ENCODE peak calls at places on chromosomes 5 and 9, in eight cellular contexts. One of them, this sample, is unnamed.

GRCh38 chr5:7828269-7828668 is 22.7 kb downstream of the CFAP90 start:
- DNase-seq in GM12891: no peak
- DNase-seq in esophagus muscularis mucosa: no peak
- DNase-seq in HCT116: no peak
- DNase-seq in breast epithelium: no peak
- DNase-seq in testis: no peak
- DNase-seq in A549: no peak
- DNase-seq in esophagus squamous epithelium: no peak
- DNase-seq in this sample: no peak

GRCh38 chr9:35287986-35288515 is 126.2 kb downstream of the UNC13B start:
- DNase-seq in GM12891: no peak
- DNase-seq in esophagus muscularis mucosa: no peak
- DNase-seq in HCT116: no peak
- DNase-seq in breast epithelium: no peak
- DNase-seq in testis: no peak
- DNase-seq in A549: no peak
- DNase-seq in esophagus squamous epithelium: no peak
- DNase-seq in this sample: no peak

GRCh38 chr5:56910123-56910951 is 941 bp downstream of the SETD9 start:
- DNase-seq in GM12891: no peak
- DNase-seq in esophagus muscularis mucosa: no peak
- DNase-seq in HCT116: no peak
- DNase-seq in breast epithelium: peak
- DNase-seq in testis: peak
- DNase-seq in A549: no peak
- DNase-seq in esophagus squamous epithelium: no peak
- DNase-seq in this sample: peak

GRCh38 chr5:103249068-103249467 is 9.5 kb upstream of the MACIR start:
- DNase-seq in GM12891: no peak
- DNase-seq in esophagus muscularis mucosa: no peak
- DNase-seq in HCT116: no peak
- DNase-seq in breast epithelium: no peak
- DNase-seq in testis: no peak
- DNase-seq in A549: no peak
- DNase-seq in esophagus squamous epithelium: no peak
- DNase-seq in this sample: no peak

GRCh38 chr9:130171226-130172148 is 717 bp upstream of the NCS1 start:
- DNase-seq in GM12891: no peak
- DNase-seq in esophagus muscularis mucosa: no peak
- DNase-seq in HCT116: no peak
- DNase-seq in breast epithelium: no peak
- DNase-seq in testis: no peak
- DNase-seq in A549: no peak
- DNase-seq in esophagus squamous epithelium: no peak
- DNase-seq in this sample: no peak

GRCh38 chr9:34133436-34133949 is 7.0 kb upstream of the DCAF12 start:
- DNase-seq in GM12891: no peak
- DNase-seq in esophagus muscularis mucosa: no peak
- DNase-seq in HCT116: no peak
- DNase-seq in breast epithelium: no peak
- DNase-seq in testis: no peak
- DNase-seq in A549: no peak
- DNase-seq in esophagus squamous epithelium: no peak
- DNase-seq in this sample: no peak

GRCh38 chr5:61332369-61332745 is 299 bp downstream of the ZSWIM6 start:
- DNase-seq in GM12891: peak
- DNase-seq in esophagus muscularis mucosa: no peak
- DNase-seq in HCT116: no peak
- DNase-seq in breast epithelium: no peak
- DNase-seq in testis: no peak
- DNase-seq in A549: no peak
- DNase-seq in esophagus squamous epithelium: no peak
- DNase-seq in this sample: peak

GRCh38 chr5:80206282-80206681 is 49.6 kb downstream of the SERINC5 start:
- DNase-seq in GM12891: no peak
- DNase-seq in esophagus muscularis mucosa: no peak
- DNase-seq in HCT116: no peak
- DNase-seq in breast epithelium: no peak
- DNase-seq in testis: no peak
- DNase-seq in A549: no peak
- DNase-seq in esophagus squamous epithelium: no peak
- DNase-seq in this sample: no peak

GRCh38 chr9:71678999-71679398 is 89.3 kb downstream of the CEMIP2 start:
- DNase-seq in GM12891: no peak
- DNase-seq in esophagus muscularis mucosa: no peak
- DNase-seq in HCT116: no peak
- DNase-seq in breast epithelium: no peak
- DNase-seq in testis: no peak
- DNase-seq in A549: no peak
- DNase-seq in esophagus squamous epithelium: no peak
- DNase-seq in this sample: no peak

GRCh38 chr9:107548298-107549142 is 59.0 kb upstream of the KLF4 start:
- DNase-seq in GM12891: no peak
- DNase-seq in esophagus muscularis mucosa: no peak
- DNase-seq in HCT116: peak
- DNase-seq in breast epithelium: no peak
- DNase-seq in testis: peak
- DNase-seq in A549: peak
- DNase-seq in esophagus squamous epithelium: no peak
- DNase-seq in this sample: no peak

GRCh38 chr9:93859431-93860215 is 95.5 kb downstream of the BARX1 start:
- DNase-seq in GM12891: no peak
- DNase-seq in esophagus muscularis mucosa: peak
- DNase-seq in HCT116: no peak
- DNase-seq in breast epithelium: no peak
- DNase-seq in testis: no peak
- DNase-seq in A549: no peak
- DNase-seq in esophagus squamous epithelium: no peak
- DNase-seq in this sample: no peak

GRCh38 chr5:137751869-137752491 is 2.2 kb downstream of the HNRNPA0 start:
- DNase-seq in GM12891: no peak
- DNase-seq in esophagus muscularis mucosa: no peak
- DNase-seq in HCT116: peak
- DNase-seq in breast epithelium: no peak
- DNase-seq in testis: peak
- DNase-seq in A549: peak
- DNase-seq in esophagus squamous epithelium: no peak
- DNase-seq in this sample: no peak

GRCh38 chr5:137753986-137754235 is 252 bp downstream of the HNRNPA0 start:
- DNase-seq in GM12891: no peak
- DNase-seq in esophagus muscularis mucosa: peak
- DNase-seq in HCT116: no peak
- DNase-seq in breast epithelium: peak
- DNase-seq in testis: no peak
- DNase-seq in A549: no peak
- DNase-seq in esophagus squamous epithelium: no peak
- DNase-seq in this sample: no peak

GRCh38 chr5:137752873-137753226 is 1.3 kb downstream of the HNRNPA0 start:
- DNase-seq in GM12891: no peak
- DNase-seq in esophagus muscularis mucosa: no peak
- DNase-seq in HCT116: no peak
- DNase-seq in breast epithelium: no peak
- DNase-seq in testis: peak
- DNase-seq in A549: peak
- DNase-seq in esophagus squamous epithelium: no peak
- DNase-seq in this sample: no peak

GRCh38 chr5:137754236-137754960 is at the start of gene HNRNPA0:
- DNase-seq in GM12891: peak
- DNase-seq in esophagus muscularis mucosa: peak
- DNase-seq in HCT116: peak
- DNase-seq in breast epithelium: peak
- DNase-seq in testis: peak
- DNase-seq in A549: peak
- DNase-seq in esophagus squamous epithelium: peak
- DNase-seq in this sample: peak

GRCh38 chr5:137753227-137753985 is 757 bp downstream of the HNRNPA0 start:
- DNase-seq in GM12891: no peak
- DNase-seq in esophagus muscularis mucosa: no peak
- DNase-seq in HCT116: no peak
- DNase-seq in breast epithelium: no peak
- DNase-seq in testis: peak
- DNase-seq in A549: no peak
- DNase-seq in esophagus squamous epithelium: no peak
- DNase-seq in this sample: peak
- TF ChIP-seq POLR2A in GM12891: no peak
- TF ChIP-seq POLR2A in esophagus muscularis mucosa: no peak
- TF ChIP-seq POLR2A in HCT116: no peak
- TF ChIP-seq POLR2A in breast epithelium: no peak
- TF ChIP-seq POLR2A in testis: no peak
- TF ChIP-seq POLR2A in A549: no peak
- TF ChIP-seq POLR2A in esophagus squamous epithelium: no peak
- TF ChIP-seq POLR2A in this sample: no peak

DNA sequence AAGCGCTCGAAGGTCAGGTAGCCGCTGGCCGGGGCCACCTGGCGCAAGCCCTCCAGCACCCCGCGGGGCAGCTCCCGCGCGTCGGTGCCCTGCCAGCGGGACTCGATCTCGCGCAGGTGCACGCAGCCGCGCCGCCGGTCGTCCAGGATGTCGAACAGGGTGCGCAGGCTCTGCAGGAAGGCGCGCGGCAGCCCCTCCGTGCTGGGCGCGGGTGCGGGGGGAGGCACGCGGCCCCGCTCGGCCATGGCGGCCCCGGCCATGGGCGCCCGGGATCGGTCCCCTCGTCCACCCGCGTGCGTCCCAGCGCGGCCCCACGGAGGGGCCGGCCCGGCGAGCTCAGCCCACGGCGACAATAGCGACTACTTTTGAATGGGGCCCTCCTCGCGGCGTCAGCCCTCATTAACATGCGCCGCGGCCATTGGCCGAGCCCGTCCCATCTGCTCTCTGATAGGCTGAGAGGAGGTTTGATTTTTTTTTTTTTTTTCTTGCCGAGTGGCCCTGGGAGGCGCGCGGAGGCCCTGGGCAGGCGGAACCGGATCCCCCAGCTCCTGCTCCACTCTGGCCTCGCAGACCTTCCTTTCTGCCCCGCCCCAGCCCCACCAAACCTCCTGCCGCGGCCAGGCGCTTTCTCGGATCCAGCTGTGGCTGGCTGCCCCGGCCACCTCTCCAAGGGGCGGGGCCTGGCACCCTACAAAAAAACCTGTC is at the start of gene SAPCD2:
- DNase-seq in GM12891: peak
- DNase-seq in esophagus muscularis mucosa: peak
- DNase-seq in HCT116: peak
- DNase-seq in breast epithelium: peak
- DNase-seq in testis: peak
- DNase-seq in A549: peak
- DNase-seq in esophagus squamous epithelium: peak
- DNase-seq in this sample: peak
- TF ChIP-seq POLR2A in GM12891: no peak
- TF ChIP-seq POLR2A in esophagus muscularis mucosa: no peak
- TF ChIP-seq POLR2A in HCT116: peak
- TF ChIP-seq POLR2A in breast epithelium: no peak
- TF ChIP-seq POLR2A in testis: no peak
- TF ChIP-seq POLR2A in A549: peak
- TF ChIP-seq POLR2A in esophagus squamous epithelium: peak
- TF ChIP-seq POLR2A in this sample: peak

DNA sequence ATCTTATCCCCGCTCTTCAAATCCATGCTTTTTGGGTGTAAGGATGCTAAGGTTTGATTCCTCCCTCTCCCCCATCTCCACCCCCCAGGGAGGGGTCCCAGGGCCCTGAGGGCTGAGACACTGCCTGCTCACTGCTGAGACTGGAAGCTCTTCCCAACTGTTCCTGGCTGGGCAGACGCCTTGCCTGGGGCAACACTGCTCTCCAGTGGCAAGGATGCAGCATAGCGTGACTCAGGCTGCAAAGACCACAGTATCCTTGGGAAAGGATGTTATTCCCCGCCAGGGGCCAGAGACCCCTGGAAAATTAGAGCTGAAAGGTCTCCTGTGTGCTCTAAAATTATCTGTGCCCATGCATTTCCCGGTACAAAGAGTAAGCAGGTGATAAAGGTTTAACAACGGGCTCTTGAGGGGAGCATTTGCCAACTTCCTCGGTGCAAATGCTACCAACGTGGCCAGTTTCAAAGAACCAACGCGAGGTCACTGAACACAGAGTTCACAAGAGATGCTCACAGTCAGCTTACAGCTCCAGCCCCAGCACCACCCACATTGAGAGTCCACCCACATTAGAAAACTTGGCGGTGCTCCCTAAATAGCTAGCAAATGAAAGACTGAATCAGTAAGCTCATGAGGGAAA is 271.9 kb downstream of the NSG2 start:
- DNase-seq in GM12891: no peak
- DNase-seq in esophagus muscularis mucosa: no peak
- DNase-seq in HCT116: no peak
- DNase-seq in breast epithelium: peak
- DNase-seq in testis: peak
- DNase-seq in A549: peak
- DNase-seq in esophagus squamous epithelium: no peak
- DNase-seq in this sample: no peak
- TF ChIP-seq POLR2A in GM12891: no peak
- TF ChIP-seq POLR2A in esophagus muscularis mucosa: no peak
- TF ChIP-seq POLR2A in HCT116: no peak
- TF ChIP-seq POLR2A in breast epithelium: no peak
- TF ChIP-seq POLR2A in testis: no peak
- TF ChIP-seq POLR2A in A549: no peak
- TF ChIP-seq POLR2A in esophagus squamous epithelium: no peak
- TF ChIP-seq POLR2A in this sample: no peak

GRCh38 chr5:72955768-72956323 is at the start of gene FCHO2:
- DNase-seq in GM12891: peak
- DNase-seq in esophagus muscularis mucosa: peak
- DNase-seq in HCT116: peak
- DNase-seq in breast epithelium: peak
- DNase-seq in testis: peak
- DNase-seq in A549: peak
- DNase-seq in esophagus squamous epithelium: peak
- DNase-seq in this sample: peak
- TF ChIP-seq POLR2A in GM12891: no peak
- TF ChIP-seq POLR2A in esophagus muscularis mucosa: peak
- TF ChIP-seq POLR2A in HCT116: peak
- TF ChIP-seq POLR2A in breast epithelium: peak
- TF ChIP-seq POLR2A in testis: peak
- TF ChIP-seq POLR2A in A549: peak
- TF ChIP-seq POLR2A in esophagus squamous epithelium: peak
- TF ChIP-seq POLR2A in this sample: no peak

GRCh38 chr5:425714-426113 is 17.3 kb upstream of the EXOC3 start:
- DNase-seq in GM12891: no peak
- DNase-seq in esophagus muscularis mucosa: no peak
- DNase-seq in HCT116: no peak
- DNase-seq in breast epithelium: no peak
- DNase-seq in testis: no peak
- DNase-seq in A549: peak
- DNase-seq in esophagus squamous epithelium: no peak
- DNase-seq in this sample: no peak

GRCh38 chr5:423626-424258 is 19.2 kb upstream of the EXOC3 start:
- DNase-seq in GM12891: no peak
- DNase-seq in esophagus muscularis mucosa: no peak
- DNase-seq in HCT116: no peak
- DNase-seq in breast epithelium: no peak
- DNase-seq in testis: no peak
- DNase-seq in A549: no peak
- DNase-seq in esophagus squamous epithelium: no peak
- DNase-seq in this sample: no peak

GRCh38 chr5:422323-423232 is 20.4 kb upstream of the EXOC3 start:
- DNase-seq in GM12891: no peak
- DNase-seq in esophagus muscularis mucosa: no peak
- DNase-seq in HCT116: no peak
- DNase-seq in breast epithelium: peak
- DNase-seq in testis: no peak
- DNase-seq in A549: no peak
- DNase-seq in esophagus squamous epithelium: no peak
- DNase-seq in this sample: no peak

GRCh38 chr5:423233-423565 is 19.8 kb upstream of the EXOC3 start:
- DNase-seq in GM12891: no peak
- DNase-seq in esophagus muscularis mucosa: no peak
- DNase-seq in HCT116: no peak
- DNase-seq in breast epithelium: no peak
- DNase-seq in testis: no peak
- DNase-seq in A549: no peak
- DNase-seq in esophagus squamous epithelium: no peak
- DNase-seq in this sample: no peak

GRCh38 chr5:424259-425110 is 18.5 kb upstream of the EXOC3 start:
- DNase-seq in GM12891: peak
- DNase-seq in esophagus muscularis mucosa: no peak
- DNase-seq in HCT116: no peak
- DNase-seq in breast epithelium: no peak
- DNase-seq in testis: no peak
- DNase-seq in A549: no peak
- DNase-seq in esophagus squamous epithelium: no peak
- DNase-seq in this sample: peak
- TF ChIP-seq POLR2A in GM12891: peak
- TF ChIP-seq POLR2A in esophagus muscularis mucosa: no peak
- TF ChIP-seq POLR2A in HCT116: no peak
- TF ChIP-seq POLR2A in breast epithelium: no peak
- TF ChIP-seq POLR2A in testis: no peak
- TF ChIP-seq POLR2A in A549: no peak
- TF ChIP-seq POLR2A in esophagus squamous epithelium: no peak
- TF ChIP-seq POLR2A in this sample: peak

This sample was measured in GM12892.